ENCODE peak calls at places on chromosomes 4 and X, in six cellular contexts. One of them, this sample, is unnamed.

GRCh38 chrX:134548257-134548732 is 88.3 kb downstream of the HPRT1 start:
- DNase-seq in suprapubic skin: no peak
- DNase-seq in omental fat pad: no peak
- DNase-seq in stimulated activated CD8-positive, alpha-beta memory T cell treated with anti-CD3 and anti-CD28 coated beads, Interleukin-7, amount 100 ng/mL, for 1 hour: no peak
- DNase-seq in cardiac muscle cell: peak; percentile 34
- DNase-seq in foreskin keratinocyte: no peak
- DNase-seq in this sample: no peak

GRCh38 chr4:6379787-6380745 is 92.3 kb downstream of the PPP2R2C start:
- DNase-seq in suprapubic skin: no peak
- DNase-seq in omental fat pad: no peak
- DNase-seq in stimulated activated CD8-positive, alpha-beta memory T cell treated with anti-CD3 and anti-CD28 coated beads, Interleukin-7, amount 100 ng/mL, for 1 hour: no peak
- DNase-seq in cardiac muscle cell: no peak
- DNase-seq in foreskin keratinocyte: no peak
- DNase-seq in this sample: peak; percentile 22

GRCh38 chrX:124619710-124620109 is 273.3 kb downstream of the SH2D1A start:
- DNase-seq in suprapubic skin: no peak
- DNase-seq in omental fat pad: no peak
- DNase-seq in stimulated activated CD8-positive, alpha-beta memory T cell treated with anti-CD3 and anti-CD28 coated beads, Interleukin-7, amount 100 ng/mL, for 1 hour: no peak
- DNase-seq in cardiac muscle cell: no peak
- DNase-seq in foreskin keratinocyte: no peak
- DNase-seq in this sample: no peak

GRCh38 chr4:108172780-108173598 is 4.3 kb upstream of the LEF1 start:
- DNase-seq in suprapubic skin: no peak
- DNase-seq in omental fat pad: no peak
- DNase-seq in stimulated activated CD8-positive, alpha-beta memory T cell treated with anti-CD3 and anti-CD28 coated beads, Interleukin-7, amount 100 ng/mL, for 1 hour: no peak
- DNase-seq in cardiac muscle cell: peak; percentile 56
- DNase-seq in foreskin keratinocyte: peak; percentile 48
- DNase-seq in this sample: peak; percentile 53

GRCh38 chrX:49188468-49189076 is 2.4 kb upstream of the PRICKLE3 start:
- DNase-seq in suprapubic skin: no peak
- DNase-seq in omental fat pad: no peak
- DNase-seq in stimulated activated CD8-positive, alpha-beta memory T cell treated with anti-CD3 and anti-CD28 coated beads, Interleukin-7, amount 100 ng/mL, for 1 hour: no peak
- DNase-seq in cardiac muscle cell: no peak
- DNase-seq in foreskin keratinocyte: no peak
- DNase-seq in this sample: no peak

GRCh38 chr4:168737441-168738176 is 240.8 kb downstream of the PALLD start:
- DNase-seq in suprapubic skin: no peak
- DNase-seq in omental fat pad: no peak
- DNase-seq in stimulated activated CD8-positive, alpha-beta memory T cell treated with anti-CD3 and anti-CD28 coated beads, Interleukin-7, amount 100 ng/mL, for 1 hour: no peak
- DNase-seq in cardiac muscle cell: no peak
- DNase-seq in foreskin keratinocyte: no peak
- DNase-seq in this sample: no peak

GRCh38 chr4:38582445-38582844 is 81.6 kb upstream of the KLF3 start:
- DNase-seq in suprapubic skin: no peak
- DNase-seq in omental fat pad: no peak
- DNase-seq in stimulated activated CD8-positive, alpha-beta memory T cell treated with anti-CD3 and anti-CD28 coated beads, Interleukin-7, amount 100 ng/mL, for 1 hour: no peak
- DNase-seq in cardiac muscle cell: no peak
- DNase-seq in foreskin keratinocyte: no peak
- DNase-seq in this sample: no peak

GRCh38 chrX:72306851-72307645 is 1.3 kb upstream of the CITED1 start:
- DNase-seq in suprapubic skin: peak; percentile 80
- DNase-seq in omental fat pad: no peak
- DNase-seq in stimulated activated CD8-positive, alpha-beta memory T cell treated with anti-CD3 and anti-CD28 coated beads, Interleukin-7, amount 100 ng/mL, for 1 hour: no peak
- DNase-seq in cardiac muscle cell: peak; percentile 70
- DNase-seq in foreskin keratinocyte: peak; percentile 54
- DNase-seq in this sample: peak; percentile 72

GRCh38 chr4:23835814-23836478 is 53.9 kb downstream of the PPARGC1A start:
- DNase-seq in suprapubic skin: no peak
- DNase-seq in omental fat pad: no peak
- DNase-seq in stimulated activated CD8-positive, alpha-beta memory T cell treated with anti-CD3 and anti-CD28 coated beads, Interleukin-7, amount 100 ng/mL, for 1 hour: no peak
- DNase-seq in cardiac muscle cell: no peak
- DNase-seq in foreskin keratinocyte: no peak
- DNase-seq in this sample: no peak

GRCh38 chrX:126064901-126065541 is 101.1 kb downstream of the DCAF12L2 start:
- DNase-seq in suprapubic skin: peak; percentile 38
- DNase-seq in omental fat pad: no peak
- DNase-seq in stimulated activated CD8-positive, alpha-beta memory T cell treated with anti-CD3 and anti-CD28 coated beads, Interleukin-7, amount 100 ng/mL, for 1 hour: no peak
- DNase-seq in cardiac muscle cell: no peak
- DNase-seq in foreskin keratinocyte: no peak
- DNase-seq in this sample: peak; percentile 12

GRCh38 chr4:150583287-150584197 is 1.6 kb downstream of the MAB21L2 start:
- DNase-seq in suprapubic skin: no peak
- DNase-seq in omental fat pad: no peak
- DNase-seq in stimulated activated CD8-positive, alpha-beta memory T cell treated with anti-CD3 and anti-CD28 coated beads, Interleukin-7, amount 100 ng/mL, for 1 hour: no peak
- DNase-seq in cardiac muscle cell: peak; percentile 37
- DNase-seq in foreskin keratinocyte: no peak
- DNase-seq in this sample: peak; percentile 46

GRCh38 chr4:56080384-56080783 is 131.6 kb downstream of the CEP135 start:
- DNase-seq in suprapubic skin: no peak
- DNase-seq in omental fat pad: no peak
- DNase-seq in stimulated activated CD8-positive, alpha-beta memory T cell treated with anti-CD3 and anti-CD28 coated beads, Interleukin-7, amount 100 ng/mL, for 1 hour: no peak
- DNase-seq in cardiac muscle cell: peak; percentile 8
- DNase-seq in foreskin keratinocyte: no peak
- DNase-seq in this sample: no peak

GRCh38 chrX:68443155-68443868 is 10.0 kb upstream of the OPHN1 start:
- DNase-seq in suprapubic skin: no peak
- DNase-seq in omental fat pad: no peak
- DNase-seq in stimulated activated CD8-positive, alpha-beta memory T cell treated with anti-CD3 and anti-CD28 coated beads, Interleukin-7, amount 100 ng/mL, for 1 hour: no peak
- DNase-seq in cardiac muscle cell: peak; percentile 18
- DNase-seq in foreskin keratinocyte: peak; percentile 47
- DNase-seq in this sample: peak; percentile 45

GRCh38 chr4:147194107-147194506 is 248.4 kb upstream of the TTC29 start:
- DNase-seq in suprapubic skin: no peak
- DNase-seq in omental fat pad: no peak
- DNase-seq in stimulated activated CD8-positive, alpha-beta memory T cell treated with anti-CD3 and anti-CD28 coated beads, Interleukin-7, amount 100 ng/mL, for 1 hour: no peak
- DNase-seq in cardiac muscle cell: peak; percentile 44
- DNase-seq in foreskin keratinocyte: no peak
- DNase-seq in this sample: no peak

GRCh38 chr4:86358176-86358701 is 1.6 kb downstream of the MAPK10 start:
- DNase-seq in suprapubic skin: no peak
- DNase-seq in omental fat pad: no peak
- DNase-seq in stimulated activated CD8-positive, alpha-beta memory T cell treated with anti-CD3 and anti-CD28 coated beads, Interleukin-7, amount 100 ng/mL, for 1 hour: no peak
- DNase-seq in cardiac muscle cell: peak; percentile 50
- DNase-seq in foreskin keratinocyte: no peak
- DNase-seq in this sample: no peak

This sample was measured in lower lobe of right lung.